ENCODE peak calls at places on chromosomes 5 and 9, in eight cellular contexts. P, D, T, K, I, R, M and W are unnamed samples.

GRCh38 chr9:15308511-15308910 is 1.5 kb upstream of the TTC39B start:
- DNase-seq in R (no peak), I (peak), P (no peak), T (no peak), M (no peak), D (no peak), K (no peak), W (peak)

GRCh38 chr5:137747848-137748247 is 6.3 kb downstream of the HNRNPA0 start:
- DNase-seq in I (no peak), R (no peak), K (no peak), D (no peak), P (no peak), T (no peak), M (no peak), W (no peak)

GRCh38 chr9:129270205-129270604 is 92.1 kb upstream of the IER5L start:
- DNase-seq in P (no peak), D (no peak), T (no peak), R (no peak), M (no peak), K (no peak), I (no peak), W (no peak)

GRCh38 chr5:75612211-75612579 is 942 bp downstream of the ANKDD1B start:
- DNase-seq in M (no peak), T (no peak), K (no peak), R (no peak), D (no peak), P (no peak), I (no peak), W (no peak)

GRCh38 chr5:435156-435790 is 7.7 kb upstream of the EXOC3 start:
- DNase-seq in I (no peak), D (no peak), K (no peak), P (no peak), T (no peak), R (no peak), M (no peak), W (no peak)

GRCh38 chr5:173290477-173291131 is 37.6 kb downstream of the STC2 start:
- DNase-seq in R (no peak), M (no peak), I (no peak), T (no peak), D (no peak), K (no peak), P (no peak), W (no peak)

GRCh38 chr5:96197359-96197758 is 235.7 kb downstream of the PCSK1 start:
- DNase-seq in R (no peak), T (no peak), K (no peak), P (no peak), D (no peak), I (no peak), M (no peak), W (no peak)

GRCh38 chr9:6667633-6668280 is 22.2 kb upstream of the GLDC start:
- DNase-seq in R (no peak), I (peak), T (peak), P (no peak), D (no peak), M (no peak), K (peak), W (no peak)

GRCh38 chr5:52840286-52841050 is 52.8 kb downstream of the ITGA1 start:
- DNase-seq in R (no peak), M (no peak), T (peak), K (peak), D (no peak), I (no peak), P (no peak), W (no peak)

GRCh38 chr9:22452415-22453010 is 5.9 kb downstream of the DMRTA1 start:
- DNase-seq in I (peak), D (peak), K (peak), R (no peak), P (peak), T (peak), M (no peak), W (peak)

GRCh38 chr5:12848709-12849108 is 944.5 kb upstream of the CTNND2 start:
- DNase-seq in M (no peak), D (no peak), K (no peak), I (no peak), T (no peak), P (no peak), R (no peak), W (no peak)

GRCh38 chr5:17135050-17135449 is 82.4 kb upstream of the BASP1 start:
- DNase-seq in T (no peak), M (no peak), R (no peak), I (no peak), P (no peak), K (no peak), D (no peak), W (no peak)

GRCh38 chr5:10453564-10453963 is 11.9 kb downstream of the ROPN1L start:
- DNase-seq in I (no peak), M (no peak), T (no peak), D (peak), R (no peak), P (no peak), K (no peak), W (peak)

GRCh38 chr5:5685737-5686136 is 263.3 kb downstream of the ICE1 start:
- DNase-seq in K (no peak), R (no peak), P (no peak), M (no peak), I (no peak), D (no peak), T (no peak), W (no peak)

GRCh38 chr5:164422400-164422799 is 917.0 kb downstream of the MAT2B start:
- DNase-seq in I (peak), M (no peak), K (no peak), R (no peak), D (no peak), T (no peak), P (no peak), W (no peak)

GRCh38 chr5:108141676-108142075 is 240.2 kb downstream of the FBXL17 start:
- DNase-seq in I (no peak), R (no peak), D (no peak), P (no peak), M (no peak), T (no peak), K (no peak), W (no peak)

GRCh38 chr5:1265026-1265425 is 29.8 kb downstream of the TERT start:
- DNase-seq in P (no peak), T (no peak), R (no peak), I (no peak), K (no peak), D (no peak), M (no peak), W (no peak)

GRCh38 chr5:147690595-147690994 is 91.9 kb downstream of the JAKMIP2 start:
- DNase-seq in K (no peak), I (no peak), D (no peak), P (no peak), T (no peak), R (no peak), M (no peak), W (no peak)

GRCh38 chr5:144100702-144101101 is 69.8 kb downstream of the YIPF5 start:
- DNase-seq in D (no peak), P (no peak), T (no peak), K (no peak), I (no peak), M (no peak), R (no peak), W (no peak)

GRCh38 chr5:96146675-96147074 is 185.0 kb upstream of the ELL2 start:
- DNase-seq in T (no peak), I (peak), R (no peak), K (peak), M (no peak), D (no peak), P (no peak), W (peak)

GRCh38 chr5:170542691-170543275 is 39.0 kb downstream of the KCNIP1 start:
- DNase-seq in K (no peak), R (no peak), I (no peak), D (no peak), M (no peak), T (no peak), P (no peak), W (no peak)

GRCh38 chr9:4196376-4196775 is 103.5 kb downstream of the GLIS3 start:
- DNase-seq in K (no peak), I (no peak), R (no peak), M (no peak), T (no peak), P (no peak), D (no peak), W (no peak)

GRCh38 chr5:127359502-127359901 is 68.9 kb downstream of the MEGF10 start:
- DNase-seq in D (no peak), P (no peak), R (no peak), M (no peak), T (no peak), I (no peak), K (no peak), W (no peak)

GRCh38 chr5:88829053-88829452 is 53.9 kb downstream of the MEF2C start:
- DNase-seq in K (peak), I (no peak), T (no peak), D (no peak), P (no peak), M (no peak), R (no peak), W (no peak)

GRCh38 chr5:135063056-135063445 is 29.0 kb upstream of the PITX1 start:
- DNase-seq in M (no peak), I (no peak), K (no peak), P (no peak), D (no peak), T (no peak), R (no peak), W (no peak)

GRCh38 chr5:72478276-72478675 is 28.9 kb downstream of the ZNF366 start:
- DNase-seq in M (no peak), T (no peak), P (no peak), K (no peak), R (no peak), I (no peak), D (no peak), W (no peak)

GRCh38 chr5:123845356-123846100 is 333.6 kb downstream of the CSNK1G3 start:
- DNase-seq in M (no peak), R (no peak), T (no peak), P (no peak), D (no peak), I (no peak), K (no peak), W (no peak)

GRCh38 chr9:16726023-16726422 is 144.4 kb downstream of the BNC2 start:
- DNase-seq in K (no peak), M (no peak), D (no peak), P (no peak), R (no peak), I (no peak), T (no peak), W (no peak)

GRCh38 chr9:16575142-16575877 is 295.2 kb downstream of the BNC2 start:
- DNase-seq in D (no peak), T (no peak), R (no peak), M (no peak), P (no peak), I (no peak), K (no peak), W (no peak)

GRCh38 chr5:168773231-168773630 is 194.1 kb upstream of the PANK3 start:
- DNase-seq in R (no peak), T (no peak), K (no peak), P (no peak), I (no peak), D (no peak), M (no peak), W (no peak)